ENCODE peak calls at places on chromosomes 6 and 20, in eight cellular contexts. Q, V, J, N, T, B, A and O are unnamed samples.

GRCh38 chr6:136435096-136435495 is 115.1 kb downstream of the MAP7 start:
- ATAC-seq in Q (no peak), V (no peak), J (no peak), N (no peak), T (no peak), B (no peak), A (peak; percentile 65), O (no peak)

GRCh38 chr6:154352898-154353585 is 3.6 kb downstream of the IPCEF1 start:
- ATAC-seq in Q (peak; percentile 33), V (no peak), J (no peak), N (no peak), T (no peak), B (no peak), A (no peak), O (no peak)

GRCh38 chr6:52376763-52377162 is 14.8 kb downstream of the PAQR8 start:
- ATAC-seq in Q (no peak), V (peak; percentile 67), J (no peak), N (peak; percentile 63), T (no peak), B (no peak), A (peak; percentile 49), O (no peak)

GRCh38 chr6:148550569-148550968 is 196.3 kb upstream of the UST start:
- ATAC-seq in Q (no peak), V (no peak), J (no peak), N (peak; percentile 67), T (no peak), B (no peak), A (no peak), O (no peak)

GRCh38 chr6:167130712-167131684 is 8.1 kb downstream of the CCR6 start:
- ATAC-seq in Q (peak; percentile 65), V (no peak), J (peak; percentile 75), N (no peak), T (no peak), B (no peak), A (peak; percentile 30), O (no peak)

GRCh38 chr6:99422912-99423311 is 2.2 kb downstream of the PNISR start:
- ATAC-seq in Q (no peak), V (no peak), J (no peak), N (no peak), T (no peak), B (no peak), A (no peak), O (no peak)

GRCh38 chr6:90186637-90187361 is 109.8 kb downstream of the BACH2 start:
- ATAC-seq in Q (peak; percentile 72), V (no peak), J (peak; percentile 65), N (no peak), T (no peak), B (no peak), A (no peak), O (no peak)

GRCh38 chr6:127554435-127555006 is 22.5 kb upstream of the C6orf58 start:
- ATAC-seq in Q (peak; percentile 60), V (no peak), J (no peak), N (no peak), T (no peak), B (peak; percentile 89), A (peak; percentile 85), O (no peak)

GRCh38 chr6:117615981-117616961 is 14.0 kb upstream of the GOPC start:
- ATAC-seq in Q (no peak), V (no peak), J (no peak), N (no peak), T (no peak), B (no peak), A (no peak), O (no peak)

GRCh38 chr6:22062807-22063408 is 233.9 kb downstream of the PRL start:
- ATAC-seq in Q (peak; percentile 95), V (no peak), J (peak; percentile 96), N (peak; percentile 25), T (peak; percentile 89), B (no peak), A (no peak), O (no peak)

GRCh38 chr6:167676666-167677421 is 149.9 kb upstream of the AFDN start:
- ATAC-seq in Q (no peak), V (peak; percentile 34), J (peak; percentile 15), N (peak; percentile 77), T (no peak), B (no peak), A (peak; percentile 19), O (peak; percentile 26)

GRCh38 chr6:137731600-137731959 is 135.5 kb upstream of the TNFAIP3 start:
- ATAC-seq in Q (no peak), V (no peak), J (no peak), N (no peak), T (no peak), B (no peak), A (no peak), O (no peak)

GRCh38 chr6:137729866-137730629 is 137.0 kb upstream of the TNFAIP3 start:
- ATAC-seq in Q (no peak), V (no peak), J (no peak), N (no peak), T (no peak), B (no peak), A (no peak), O (no peak)

GRCh38 chr6:137734005-137734874 is 132.8 kb upstream of the TNFAIP3 start:
- ATAC-seq in Q (no peak), V (no peak), J (no peak), N (no peak), T (no peak), B (no peak), A (no peak), O (no peak)

GRCh38 chr6:137733353-137733746 is 133.7 kb upstream of the TNFAIP3 start:
- ATAC-seq in Q (no peak), V (no peak), J (no peak), N (no peak), T (no peak), B (no peak), A (no peak), O (no peak)

GRCh38 chr6:137731960-137732616 is 135.0 kb upstream of the TNFAIP3 start:
- ATAC-seq in Q (peak; percentile 59), V (peak; percentile 31), J (peak; percentile 63), N (peak; percentile 57), T (no peak), B (peak; percentile 67), A (peak; percentile 66), O (no peak)
- H3K4me3 ChIP-seq in Q (no peak overlapping the region), V (no peak overlapping the region), J (no peak overlapping the region), N (no peak overlapping the region), T (no peak overlapping the region), B (no peak overlapping the region), A (no peak overlapping the region), O (no peak overlapping the region)

DNA sequence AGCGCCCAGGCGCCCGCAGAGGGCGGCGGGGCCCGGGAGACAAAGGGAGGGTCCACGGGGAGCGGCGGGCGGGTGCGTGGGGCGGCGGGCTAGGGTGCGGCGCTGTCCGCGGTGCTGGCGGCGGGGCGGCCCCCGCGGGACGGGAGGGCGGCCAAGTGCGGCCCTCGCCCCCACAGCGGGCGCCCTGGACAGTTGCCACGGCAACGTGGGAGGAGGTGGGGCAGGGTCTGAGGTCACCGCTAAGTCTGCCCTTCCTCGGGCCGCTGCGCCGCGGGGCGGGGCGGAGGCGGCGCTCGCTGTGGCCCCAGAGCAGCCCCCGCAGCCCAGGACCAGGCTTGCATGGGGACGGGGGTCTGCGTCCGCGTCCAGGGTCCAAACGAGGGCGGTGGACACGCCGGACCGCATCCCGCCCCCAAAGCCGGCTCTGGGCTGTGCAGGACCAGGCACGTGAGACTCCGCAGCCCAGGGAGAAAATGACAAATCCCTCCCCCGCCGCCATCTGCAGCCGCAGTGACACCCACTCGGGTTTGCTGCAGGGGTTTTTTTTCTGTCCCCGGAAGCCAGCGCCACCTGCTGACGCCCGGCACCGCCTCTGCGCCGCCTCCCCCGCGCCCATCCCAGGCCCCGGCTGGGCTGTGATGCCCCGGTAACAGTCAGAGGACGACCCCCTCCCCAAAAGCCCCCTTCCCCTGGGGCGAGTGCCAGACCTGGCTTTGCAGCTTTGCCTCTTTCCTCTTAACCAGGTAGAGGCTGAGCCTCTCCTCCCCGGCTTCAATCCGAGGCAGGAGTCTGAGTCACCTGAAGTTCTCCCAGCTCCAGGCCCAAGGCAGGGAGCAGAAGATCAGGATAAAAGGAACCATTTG is 36.8 kb downstream of the YTHDF1 start:
- ATAC-seq in Q (no peak), V (no peak), J (no peak), N (no peak), T (peak; percentile 82), B (no peak), A (no peak), O (peak; percentile 17)
- H3K4me3 ChIP-seq in Q (peak overlapping the region; percentile 19), V (peak overlapping the region; percentile 29), J (peak overlapping the region; percentile 41), N (peak overlapping the region; percentile 33), T (no peak overlapping the region), B (peak overlapping the region; percentile 47), A (no peak overlapping the region), O (peak overlapping the region; percentile 34)

DNA sequence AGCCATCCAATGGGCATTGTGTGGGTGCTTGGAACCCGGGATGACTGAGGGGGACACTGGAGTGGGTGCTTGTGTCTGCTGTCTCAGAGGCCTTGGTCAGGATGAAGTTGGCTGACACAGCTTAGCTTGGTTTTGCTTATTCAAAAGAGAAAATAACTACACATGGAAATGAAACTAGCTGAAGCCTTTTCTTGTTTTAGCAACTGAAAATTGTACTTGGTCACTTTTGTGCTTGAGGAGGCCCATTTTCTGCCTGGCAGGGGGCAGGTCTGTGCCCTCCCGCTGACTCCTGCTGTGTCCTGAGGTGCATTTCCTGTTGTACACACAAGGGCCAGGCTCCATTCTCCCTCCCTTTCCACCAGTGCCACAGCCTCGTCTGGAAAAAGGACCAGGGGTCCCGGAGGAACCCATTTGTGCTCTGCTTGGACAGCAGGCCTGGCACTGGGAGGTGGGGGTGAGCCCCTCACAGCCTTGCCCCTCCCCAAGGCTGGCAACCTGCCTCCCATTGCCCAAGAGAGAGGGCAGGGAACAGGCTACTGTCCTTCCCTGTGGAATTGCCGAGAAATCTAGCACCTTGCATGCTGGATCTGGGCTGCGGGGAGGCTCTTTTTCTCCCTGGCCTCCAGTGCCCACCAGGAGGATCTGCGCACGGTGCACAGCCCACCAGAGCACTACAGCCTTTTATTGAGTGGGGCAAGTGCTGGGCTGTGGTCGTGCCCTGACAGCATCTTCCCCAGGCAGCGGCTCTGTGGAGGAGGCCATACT is 49.4 kb downstream of the PYGB start:
- ATAC-seq in Q (no peak), V (no peak), J (no peak), N (no peak), T (peak; percentile 2), B (no peak), A (no peak), O (no peak)
- H3K4me3 ChIP-seq in Q (no peak overlapping the region), V (no peak overlapping the region), J (no peak overlapping the region), N (no peak overlapping the region), T (no peak overlapping the region), B (no peak overlapping the region), A (no peak overlapping the region), O (no peak overlapping the region)

GRCh38 chr6:27312146-27312949 is at the start of gene POM121L2:
- ATAC-seq in Q (peak; percentile 91), V (no peak), J (peak; percentile 83), N (peak; percentile 70), T (peak; percentile 67), B (peak; percentile 87), A (peak; percentile 93), O (peak; percentile 31)

GRCh38 chr6:27314046-27314445 is 2.0 kb upstream of the POM121L2 start:
- ATAC-seq in Q (no peak), V (no peak), J (no peak), N (no peak), T (no peak), B (no peak), A (no peak), O (no peak)

GRCh38 chr6:27311806-27312145 is 297 bp downstream of the POM121L2 start:
- ATAC-seq in Q (peak; percentile 12), V (no peak), J (peak; percentile 21), N (no peak), T (no peak), B (peak; percentile 12), A (no peak), O (no peak)

DNA sequence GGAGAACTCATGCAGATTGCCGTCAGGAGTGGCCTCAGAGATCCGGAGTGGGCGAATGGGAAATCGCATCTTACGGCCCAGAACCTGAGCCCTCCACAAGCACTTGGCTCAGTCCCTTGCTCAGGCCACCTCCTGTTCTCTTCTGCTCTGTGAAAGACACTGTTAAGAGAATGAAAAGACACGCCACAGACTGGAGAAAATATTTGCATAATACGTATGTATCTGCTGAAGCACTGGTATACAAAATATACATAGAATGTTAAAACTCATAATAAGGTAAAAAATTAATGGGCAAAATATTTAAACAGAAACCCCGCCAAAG is 838 bp upstream of the POM121L2 start:
- ATAC-seq in Q (no peak), V (no peak), J (no peak), N (no peak), T (peak; percentile 39), B (no peak), A (no peak), O (no peak)
- H3K4me3 ChIP-seq in Q (peak overlapping the region; percentile 50), V (peak overlapping the region; percentile 61), J (peak overlapping the region; percentile 61), N (peak overlapping the region; percentile 61), T (no peak overlapping the region), B (peak overlapping the region; percentile 62), A (no peak overlapping the region), O (no peak overlapping the region)